ENCODE peak calls at places on chromosomes 4 and X, in six cellular contexts. One of them, this sample, is unnamed.

GRCh38 chr4:156568479-156568878 is 403.1 kb downstream of the PDGFC start:
- DNase-seq in cerebellum: no peak
- DNase-seq in D341Med: no peak
- DNase-seq in endothelial cell: no peak
- DNase-seq in T47D: no peak
- DNase-seq in body of pancreas: no peak
- DNase-seq in this sample: no peak

GRCh38 chrX:19814240-19814639 is 73.2 kb downstream of the SH3KBP1 start:
- DNase-seq in cerebellum: no peak
- DNase-seq in D341Med: no peak
- DNase-seq in endothelial cell: no peak
- DNase-seq in T47D: no peak
- DNase-seq in body of pancreas: no peak
- DNase-seq in this sample: no peak

GRCh38 chr4:153438916-153439756 is 27.0 kb upstream of the TMEM131L start:
- DNase-seq in cerebellum: no peak
- DNase-seq in D341Med: no peak
- DNase-seq in endothelial cell: no peak
- DNase-seq in T47D: no peak
- DNase-seq in body of pancreas: no peak
- DNase-seq in this sample: peak; percentile 53

GRCh38 chr4:94548571-94548970 is 96.8 kb downstream of the PDLIM5 start:
- DNase-seq in cerebellum: no peak
- DNase-seq in D341Med: no peak
- DNase-seq in endothelial cell: no peak
- DNase-seq in T47D: no peak
- DNase-seq in body of pancreas: no peak
- DNase-seq in this sample: no peak

GRCh38 chr4:88227734-88228133 is 56.6 kb downstream of the PPM1K start:
- DNase-seq in cerebellum: no peak
- DNase-seq in D341Med: no peak
- DNase-seq in endothelial cell: no peak
- DNase-seq in T47D: no peak
- DNase-seq in body of pancreas: no peak
- DNase-seq in this sample: no peak

GRCh38 chrX:102129473-102129872 is 4.0 kb downstream of the TCEAL2 start:
- DNase-seq in cerebellum: peak; percentile 27
- DNase-seq in D341Med: no peak
- DNase-seq in endothelial cell: no peak
- DNase-seq in T47D: peak; percentile 7
- DNase-seq in body of pancreas: no peak
- DNase-seq in this sample: no peak

GRCh38 chr4:130640583-130640982 is 1544.6 kb downstream of the C4orf33 start:
- DNase-seq in cerebellum: no peak
- DNase-seq in D341Med: no peak
- DNase-seq in endothelial cell: no peak
- DNase-seq in T47D: no peak
- DNase-seq in body of pancreas: no peak
- DNase-seq in this sample: no peak

GRCh38 chrX:110450050-110450449 is 91.4 kb downstream of the RTL9 start:
- DNase-seq in cerebellum: peak; percentile 53
- DNase-seq in D341Med: peak; percentile 75
- DNase-seq in endothelial cell: peak; percentile 73
- DNase-seq in T47D: peak; percentile 67
- DNase-seq in body of pancreas: peak; percentile 90
- DNase-seq in this sample: peak; percentile 27

GRCh38 chrX:11588097-11588496 is 77.6 kb downstream of the ARHGAP6 start:
- DNase-seq in cerebellum: no peak
- DNase-seq in D341Med: no peak
- DNase-seq in endothelial cell: no peak
- DNase-seq in T47D: no peak
- DNase-seq in body of pancreas: no peak
- DNase-seq in this sample: no peak

GRCh38 chr4:89486673-89487072 is 179.1 kb upstream of the GPRIN3 start:
- DNase-seq in cerebellum: no peak
- DNase-seq in D341Med: no peak
- DNase-seq in endothelial cell: no peak
- DNase-seq in T47D: no peak
- DNase-seq in body of pancreas: no peak
- DNase-seq in this sample: no peak

GRCh38 chrX:104370089-104370488 is 115.4 kb upstream of the ESX1 start:
- DNase-seq in cerebellum: peak; percentile 7
- DNase-seq in D341Med: no peak
- DNase-seq in endothelial cell: peak; percentile 3
- DNase-seq in T47D: peak; percentile 84
- DNase-seq in body of pancreas: no peak
- DNase-seq in this sample: no peak

GRCh38 chrX:8668797-8669196 is 63.1 kb downstream of the ANOS1 start:
- DNase-seq in cerebellum: no peak
- DNase-seq in D341Med: no peak
- DNase-seq in endothelial cell: peak; percentile 3
- DNase-seq in T47D: no peak
- DNase-seq in body of pancreas: no peak
- DNase-seq in this sample: no peak

GRCh38 chr4:86376850-86377249 is 17.0 kb upstream of the MAPK10 start:
- DNase-seq in cerebellum: no peak
- DNase-seq in D341Med: peak; percentile 34
- DNase-seq in endothelial cell: no peak
- DNase-seq in T47D: no peak
- DNase-seq in body of pancreas: no peak
- DNase-seq in this sample: no peak

GRCh38 chrX:132843387-132843786 is 115.0 kb downstream of the HS6ST2 start:
- DNase-seq in cerebellum: no peak
- DNase-seq in D341Med: no peak
- DNase-seq in endothelial cell: no peak
- DNase-seq in T47D: no peak
- DNase-seq in body of pancreas: no peak
- DNase-seq in this sample: no peak